ENCODE peak calls at places on chromosomes 11 and 22, in six cellular contexts. One of them, this sample, is unnamed.

GRCh38 chr11:128052912-128053641 is 534.3 kb downstream of the ETS1 start:
- DNase-seq in upper lobe of right lung: no peak
- DNase-seq in body of pancreas: no peak
- DNase-seq in stimulated activated CD8-positive, alpha-beta memory T cell treated with anti-CD3 and anti-CD28 coated beads, Interleukin-2, amount 100 ng/mL, for 1 hour: no peak
- DNase-seq in stimulated activated CD4-positive, alpha-beta T cell treated with anti-CD3 and anti-CD28 coated beads, Interleukin-1b, Interleukin-23, amount 100 ng/mL, for 1 hour: no peak
- DNase-seq in thoracic aorta: no peak
- DNase-seq in this sample: no peak

GRCh38 chr11:124791626-124792341 is 8.4 kb downstream of the MSANTD2 start:
- DNase-seq in upper lobe of right lung: no peak
- DNase-seq in body of pancreas: no peak
- DNase-seq in stimulated activated CD8-positive, alpha-beta memory T cell treated with anti-CD3 and anti-CD28 coated beads, Interleukin-2, amount 100 ng/mL, for 1 hour: no peak
- DNase-seq in stimulated activated CD4-positive, alpha-beta T cell treated with anti-CD3 and anti-CD28 coated beads, Interleukin-1b, Interleukin-23, amount 100 ng/mL, for 1 hour: no peak
- DNase-seq in thoracic aorta: no peak
- DNase-seq in this sample: no peak

GRCh38 chr11:1075341-1075911 is 752 bp downstream of the MUC2 start:
- DNase-seq in upper lobe of right lung: peak
- DNase-seq in body of pancreas: no peak
- DNase-seq in stimulated activated CD8-positive, alpha-beta memory T cell treated with anti-CD3 and anti-CD28 coated beads, Interleukin-2, amount 100 ng/mL, for 1 hour: no peak
- DNase-seq in stimulated activated CD4-positive, alpha-beta T cell treated with anti-CD3 and anti-CD28 coated beads, Interleukin-1b, Interleukin-23, amount 100 ng/mL, for 1 hour: no peak
- DNase-seq in thoracic aorta: no peak
- DNase-seq in this sample: no peak

GRCh38 chr11:1300569-1301187 is 8.8 kb downstream of the TOLLIP start:
- DNase-seq in upper lobe of right lung: no peak
- DNase-seq in body of pancreas: peak
- DNase-seq in stimulated activated CD8-positive, alpha-beta memory T cell treated with anti-CD3 and anti-CD28 coated beads, Interleukin-2, amount 100 ng/mL, for 1 hour: no peak
- DNase-seq in stimulated activated CD4-positive, alpha-beta T cell treated with anti-CD3 and anti-CD28 coated beads, Interleukin-1b, Interleukin-23, amount 100 ng/mL, for 1 hour: no peak
- DNase-seq in thoracic aorta: no peak
- DNase-seq in this sample: no peak

GRCh38 chr11:770642-771616 is 6.4 kb downstream of the GATD1 start:
- DNase-seq in upper lobe of right lung: peak
- DNase-seq in body of pancreas: no peak
- DNase-seq in stimulated activated CD8-positive, alpha-beta memory T cell treated with anti-CD3 and anti-CD28 coated beads, Interleukin-2, amount 100 ng/mL, for 1 hour: no peak
- DNase-seq in stimulated activated CD4-positive, alpha-beta T cell treated with anti-CD3 and anti-CD28 coated beads, Interleukin-1b, Interleukin-23, amount 100 ng/mL, for 1 hour: no peak
- DNase-seq in thoracic aorta: no peak
- DNase-seq in this sample: no peak

GRCh38 chr11:124754710-124755109 is 2.7 kb upstream of the VSIG2 start:
- DNase-seq in upper lobe of right lung: no peak
- DNase-seq in body of pancreas: no peak
- DNase-seq in stimulated activated CD8-positive, alpha-beta memory T cell treated with anti-CD3 and anti-CD28 coated beads, Interleukin-2, amount 100 ng/mL, for 1 hour: no peak
- DNase-seq in stimulated activated CD4-positive, alpha-beta T cell treated with anti-CD3 and anti-CD28 coated beads, Interleukin-1b, Interleukin-23, amount 100 ng/mL, for 1 hour: no peak
- DNase-seq in thoracic aorta: no peak
- DNase-seq in this sample: no peak

GRCh38 chr11:112248216-112248615 is 12.4 kb downstream of the PLET1 start:
- DNase-seq in upper lobe of right lung: no peak
- DNase-seq in body of pancreas: no peak
- DNase-seq in stimulated activated CD8-positive, alpha-beta memory T cell treated with anti-CD3 and anti-CD28 coated beads, Interleukin-2, amount 100 ng/mL, for 1 hour: no peak
- DNase-seq in stimulated activated CD4-positive, alpha-beta T cell treated with anti-CD3 and anti-CD28 coated beads, Interleukin-1b, Interleukin-23, amount 100 ng/mL, for 1 hour: no peak
- DNase-seq in thoracic aorta: no peak
- DNase-seq in this sample: no peak

GRCh38 chr22:38270091-38270972 is 2.5 kb downstream of the TMEM184B start:
- DNase-seq in upper lobe of right lung: no peak
- DNase-seq in body of pancreas: no peak
- DNase-seq in stimulated activated CD8-positive, alpha-beta memory T cell treated with anti-CD3 and anti-CD28 coated beads, Interleukin-2, amount 100 ng/mL, for 1 hour: no peak
- DNase-seq in stimulated activated CD4-positive, alpha-beta T cell treated with anti-CD3 and anti-CD28 coated beads, Interleukin-1b, Interleukin-23, amount 100 ng/mL, for 1 hour: no peak
- DNase-seq in thoracic aorta: no peak
- DNase-seq in this sample: no peak

GRCh38 chr11:128530119-128531091 is 57.0 kb downstream of the ETS1 start:
- DNase-seq in upper lobe of right lung: no peak
- DNase-seq in body of pancreas: peak
- DNase-seq in stimulated activated CD8-positive, alpha-beta memory T cell treated with anti-CD3 and anti-CD28 coated beads, Interleukin-2, amount 100 ng/mL, for 1 hour: no peak
- DNase-seq in stimulated activated CD4-positive, alpha-beta T cell treated with anti-CD3 and anti-CD28 coated beads, Interleukin-1b, Interleukin-23, amount 100 ng/mL, for 1 hour: no peak
- DNase-seq in thoracic aorta: peak
- DNase-seq in this sample: no peak

GRCh38 chr22:49055406-49055805 is 772.3 kb downstream of the BRD1 start:
- DNase-seq in upper lobe of right lung: no peak
- DNase-seq in body of pancreas: no peak
- DNase-seq in stimulated activated CD8-positive, alpha-beta memory T cell treated with anti-CD3 and anti-CD28 coated beads, Interleukin-2, amount 100 ng/mL, for 1 hour: no peak
- DNase-seq in stimulated activated CD4-positive, alpha-beta T cell treated with anti-CD3 and anti-CD28 coated beads, Interleukin-1b, Interleukin-23, amount 100 ng/mL, for 1 hour: no peak
- DNase-seq in thoracic aorta: no peak
- DNase-seq in this sample: no peak

GRCh38 chr22:27730649-27731433 is 70.7 kb downstream of the MN1 start:
- DNase-seq in upper lobe of right lung: peak
- DNase-seq in body of pancreas: no peak
- DNase-seq in stimulated activated CD8-positive, alpha-beta memory T cell treated with anti-CD3 and anti-CD28 coated beads, Interleukin-2, amount 100 ng/mL, for 1 hour: no peak
- DNase-seq in stimulated activated CD4-positive, alpha-beta T cell treated with anti-CD3 and anti-CD28 coated beads, Interleukin-1b, Interleukin-23, amount 100 ng/mL, for 1 hour: no peak
- DNase-seq in thoracic aorta: no peak
- DNase-seq in this sample: no peak

GRCh38 chr11:15213471-15214231 is 98.9 kb downstream of the INSC start:
- DNase-seq in upper lobe of right lung: no peak
- DNase-seq in body of pancreas: no peak
- DNase-seq in stimulated activated CD8-positive, alpha-beta memory T cell treated with anti-CD3 and anti-CD28 coated beads, Interleukin-2, amount 100 ng/mL, for 1 hour: no peak
- DNase-seq in stimulated activated CD4-positive, alpha-beta T cell treated with anti-CD3 and anti-CD28 coated beads, Interleukin-1b, Interleukin-23, amount 100 ng/mL, for 1 hour: no peak
- DNase-seq in thoracic aorta: no peak
- DNase-seq in this sample: no peak

GRCh38 chr22:22825213-22825593 is 62.4 kb upstream of the IGLL5 start:
- DNase-seq in upper lobe of right lung: no peak
- DNase-seq in body of pancreas: no peak
- DNase-seq in stimulated activated CD8-positive, alpha-beta memory T cell treated with anti-CD3 and anti-CD28 coated beads, Interleukin-2, amount 100 ng/mL, for 1 hour: no peak
- DNase-seq in stimulated activated CD4-positive, alpha-beta T cell treated with anti-CD3 and anti-CD28 coated beads, Interleukin-1b, Interleukin-23, amount 100 ng/mL, for 1 hour: no peak
- DNase-seq in thoracic aorta: no peak
- DNase-seq in this sample: no peak

GRCh38 chr22:49959782-49960158 is 802 bp upstream of the PIM3 start:
- DNase-seq in upper lobe of right lung: no peak
- DNase-seq in body of pancreas: peak
- DNase-seq in stimulated activated CD8-positive, alpha-beta memory T cell treated with anti-CD3 and anti-CD28 coated beads, Interleukin-2, amount 100 ng/mL, for 1 hour: no peak
- DNase-seq in stimulated activated CD4-positive, alpha-beta T cell treated with anti-CD3 and anti-CD28 coated beads, Interleukin-1b, Interleukin-23, amount 100 ng/mL, for 1 hour: no peak
- DNase-seq in thoracic aorta: no peak
- DNase-seq in this sample: no peak

GRCh38 chr11:1888811-1889526 is 2.7 kb downstream of the PRR33 start:
- DNase-seq in upper lobe of right lung: peak
- DNase-seq in body of pancreas: peak
- DNase-seq in stimulated activated CD8-positive, alpha-beta memory T cell treated with anti-CD3 and anti-CD28 coated beads, Interleukin-2, amount 100 ng/mL, for 1 hour: peak
- DNase-seq in stimulated activated CD4-positive, alpha-beta T cell treated with anti-CD3 and anti-CD28 coated beads, Interleukin-1b, Interleukin-23, amount 100 ng/mL, for 1 hour: peak
- DNase-seq in thoracic aorta: no peak
- DNase-seq in this sample: peak

GRCh38 chr11:2741006-2741376 is 41.2 kb upstream of the KCNQ1OT1 start:
- DNase-seq in upper lobe of right lung: no peak
- DNase-seq in body of pancreas: no peak
- DNase-seq in stimulated activated CD8-positive, alpha-beta memory T cell treated with anti-CD3 and anti-CD28 coated beads, Interleukin-2, amount 100 ng/mL, for 1 hour: no peak
- DNase-seq in stimulated activated CD4-positive, alpha-beta T cell treated with anti-CD3 and anti-CD28 coated beads, Interleukin-1b, Interleukin-23, amount 100 ng/mL, for 1 hour: no peak
- DNase-seq in thoracic aorta: no peak
- DNase-seq in this sample: no peak

GRCh38 chr11:3903207-3903896 is 47.9 kb downstream of the STIM1 start:
- DNase-seq in upper lobe of right lung: no peak
- DNase-seq in body of pancreas: no peak
- DNase-seq in stimulated activated CD8-positive, alpha-beta memory T cell treated with anti-CD3 and anti-CD28 coated beads, Interleukin-2, amount 100 ng/mL, for 1 hour: no peak
- DNase-seq in stimulated activated CD4-positive, alpha-beta T cell treated with anti-CD3 and anti-CD28 coated beads, Interleukin-1b, Interleukin-23, amount 100 ng/mL, for 1 hour: no peak
- DNase-seq in thoracic aorta: no peak
- DNase-seq in this sample: no peak

GRCh38 chr11:63490551-63491239 is at the start of gene PLAAT5:
- DNase-seq in upper lobe of right lung: peak
- DNase-seq in body of pancreas: peak
- DNase-seq in stimulated activated CD8-positive, alpha-beta memory T cell treated with anti-CD3 and anti-CD28 coated beads, Interleukin-2, amount 100 ng/mL, for 1 hour: no peak
- DNase-seq in stimulated activated CD4-positive, alpha-beta T cell treated with anti-CD3 and anti-CD28 coated beads, Interleukin-1b, Interleukin-23, amount 100 ng/mL, for 1 hour: no peak
- DNase-seq in thoracic aorta: no peak
- DNase-seq in this sample: no peak

GRCh38 chr11:112753706-112754105 is 207.5 kb upstream of the NCAM1 start:
- DNase-seq in upper lobe of right lung: no peak
- DNase-seq in body of pancreas: no peak
- DNase-seq in stimulated activated CD8-positive, alpha-beta memory T cell treated with anti-CD3 and anti-CD28 coated beads, Interleukin-2, amount 100 ng/mL, for 1 hour: no peak
- DNase-seq in stimulated activated CD4-positive, alpha-beta T cell treated with anti-CD3 and anti-CD28 coated beads, Interleukin-1b, Interleukin-23, amount 100 ng/mL, for 1 hour: no peak
- DNase-seq in thoracic aorta: no peak
- DNase-seq in this sample: no peak

GRCh38 chr11:124172076-124172475 is 11.1 kb upstream of the OR10D3 start:
- DNase-seq in upper lobe of right lung: no peak
- DNase-seq in body of pancreas: no peak
- DNase-seq in stimulated activated CD8-positive, alpha-beta memory T cell treated with anti-CD3 and anti-CD28 coated beads, Interleukin-2, amount 100 ng/mL, for 1 hour: no peak
- DNase-seq in stimulated activated CD4-positive, alpha-beta T cell treated with anti-CD3 and anti-CD28 coated beads, Interleukin-1b, Interleukin-23, amount 100 ng/mL, for 1 hour: no peak
- DNase-seq in thoracic aorta: no peak
- DNase-seq in this sample: no peak

GRCh38 chr11:5992604-5993251 is 5.9 kb upstream of the OR52L1 start:
- DNase-seq in upper lobe of right lung: no peak
- DNase-seq in body of pancreas: no peak
- DNase-seq in stimulated activated CD8-positive, alpha-beta memory T cell treated with anti-CD3 and anti-CD28 coated beads, Interleukin-2, amount 100 ng/mL, for 1 hour: no peak
- DNase-seq in stimulated activated CD4-positive, alpha-beta T cell treated with anti-CD3 and anti-CD28 coated beads, Interleukin-1b, Interleukin-23, amount 100 ng/mL, for 1 hour: no peak
- DNase-seq in thoracic aorta: no peak
- DNase-seq in this sample: no peak

GRCh38 chr11:31492320-31492913 is 17.0 kb downstream of the IMMP1L start:
- DNase-seq in upper lobe of right lung: no peak
- DNase-seq in body of pancreas: peak
- DNase-seq in stimulated activated CD8-positive, alpha-beta memory T cell treated with anti-CD3 and anti-CD28 coated beads, Interleukin-2, amount 100 ng/mL, for 1 hour: no peak
- DNase-seq in stimulated activated CD4-positive, alpha-beta T cell treated with anti-CD3 and anti-CD28 coated beads, Interleukin-1b, Interleukin-23, amount 100 ng/mL, for 1 hour: no peak
- DNase-seq in thoracic aorta: no peak
- DNase-seq in this sample: no peak

GRCh38 chr11:34960277-34960676 is 43.9 kb downstream of the PDHX start:
- DNase-seq in upper lobe of right lung: no peak
- DNase-seq in body of pancreas: no peak
- DNase-seq in stimulated activated CD8-positive, alpha-beta memory T cell treated with anti-CD3 and anti-CD28 coated beads, Interleukin-2, amount 100 ng/mL, for 1 hour: no peak
- DNase-seq in stimulated activated CD4-positive, alpha-beta T cell treated with anti-CD3 and anti-CD28 coated beads, Interleukin-1b, Interleukin-23, amount 100 ng/mL, for 1 hour: no peak
- DNase-seq in thoracic aorta: no peak
- DNase-seq in this sample: no peak

GRCh38 chr11:77776455-77776854 is 44.1 kb downstream of the RSF1 start:
- DNase-seq in upper lobe of right lung: no peak
- DNase-seq in body of pancreas: no peak
- DNase-seq in stimulated activated CD8-positive, alpha-beta memory T cell treated with anti-CD3 and anti-CD28 coated beads, Interleukin-2, amount 100 ng/mL, for 1 hour: no peak
- DNase-seq in stimulated activated CD4-positive, alpha-beta T cell treated with anti-CD3 and anti-CD28 coated beads, Interleukin-1b, Interleukin-23, amount 100 ng/mL, for 1 hour: no peak
- DNase-seq in thoracic aorta: no peak
- DNase-seq in this sample: no peak

GRCh38 chr11:134949716-134950115 is 537.7 kb upstream of the B3GAT1 start:
- DNase-seq in upper lobe of right lung: no peak
- DNase-seq in body of pancreas: no peak
- DNase-seq in stimulated activated CD8-positive, alpha-beta memory T cell treated with anti-CD3 and anti-CD28 coated beads, Interleukin-2, amount 100 ng/mL, for 1 hour: no peak
- DNase-seq in stimulated activated CD4-positive, alpha-beta T cell treated with anti-CD3 and anti-CD28 coated beads, Interleukin-1b, Interleukin-23, amount 100 ng/mL, for 1 hour: no peak
- DNase-seq in thoracic aorta: no peak
- DNase-seq in this sample: no peak

GRCh38 chr11:57302489-57302888 is 22.3 kb downstream of the TNKS1BP1 start:
- DNase-seq in upper lobe of right lung: no peak
- DNase-seq in body of pancreas: no peak
- DNase-seq in stimulated activated CD8-positive, alpha-beta memory T cell treated with anti-CD3 and anti-CD28 coated beads, Interleukin-2, amount 100 ng/mL, for 1 hour: no peak
- DNase-seq in stimulated activated CD4-positive, alpha-beta T cell treated with anti-CD3 and anti-CD28 coated beads, Interleukin-1b, Interleukin-23, amount 100 ng/mL, for 1 hour: no peak
- DNase-seq in thoracic aorta: no peak
- DNase-seq in this sample: no peak

GRCh38 chr11:117606807-117607206 is 190.2 kb downstream of the DSCAML1 start:
- DNase-seq in upper lobe of right lung: no peak
- DNase-seq in body of pancreas: no peak
- DNase-seq in stimulated activated CD8-positive, alpha-beta memory T cell treated with anti-CD3 and anti-CD28 coated beads, Interleukin-2, amount 100 ng/mL, for 1 hour: no peak
- DNase-seq in stimulated activated CD4-positive, alpha-beta T cell treated with anti-CD3 and anti-CD28 coated beads, Interleukin-1b, Interleukin-23, amount 100 ng/mL, for 1 hour: no peak
- DNase-seq in thoracic aorta: no peak
- DNase-seq in this sample: no peak

GRCh38 chr22:29693151-29693550 is 26.7 kb upstream of the CABP7 start:
- DNase-seq in upper lobe of right lung: no peak
- DNase-seq in body of pancreas: no peak
- DNase-seq in stimulated activated CD8-positive, alpha-beta memory T cell treated with anti-CD3 and anti-CD28 coated beads, Interleukin-2, amount 100 ng/mL, for 1 hour: no peak
- DNase-seq in stimulated activated CD4-positive, alpha-beta T cell treated with anti-CD3 and anti-CD28 coated beads, Interleukin-1b, Interleukin-23, amount 100 ng/mL, for 1 hour: no peak
- DNase-seq in thoracic aorta: no peak
- DNase-seq in this sample: no peak

GRCh38 chr11:47220401-47220821 is 5.6 kb downstream of the DDB2 start:
- DNase-seq in upper lobe of right lung: no peak
- DNase-seq in body of pancreas: no peak
- DNase-seq in stimulated activated CD8-positive, alpha-beta memory T cell treated with anti-CD3 and anti-CD28 coated beads, Interleukin-2, amount 100 ng/mL, for 1 hour: no peak
- DNase-seq in stimulated activated CD4-positive, alpha-beta T cell treated with anti-CD3 and anti-CD28 coated beads, Interleukin-1b, Interleukin-23, amount 100 ng/mL, for 1 hour: no peak
- DNase-seq in thoracic aorta: no peak
- DNase-seq in this sample: no peak

GRCh38 chr11:70806461-70807194 is 408.3 kb downstream of the CTTN start:
- DNase-seq in upper lobe of right lung: no peak
- DNase-seq in body of pancreas: no peak
- DNase-seq in stimulated activated CD8-positive, alpha-beta memory T cell treated with anti-CD3 and anti-CD28 coated beads, Interleukin-2, amount 100 ng/mL, for 1 hour: no peak
- DNase-seq in stimulated activated CD4-positive, alpha-beta T cell treated with anti-CD3 and anti-CD28 coated beads, Interleukin-1b, Interleukin-23, amount 100 ng/mL, for 1 hour: no peak
- DNase-seq in thoracic aorta: no peak
- DNase-seq in this sample: no peak

GRCh38 chr11:66006891-66007176 is 4.5 kb downstream of the BANF1 start:
- DNase-seq in upper lobe of right lung: no peak
- DNase-seq in body of pancreas: no peak
- DNase-seq in stimulated activated CD8-positive, alpha-beta memory T cell treated with anti-CD3 and anti-CD28 coated beads, Interleukin-2, amount 100 ng/mL, for 1 hour: no peak
- DNase-seq in stimulated activated CD4-positive, alpha-beta T cell treated with anti-CD3 and anti-CD28 coated beads, Interleukin-1b, Interleukin-23, amount 100 ng/mL, for 1 hour: no peak
- DNase-seq in thoracic aorta: no peak
- DNase-seq in this sample: no peak